ENCODE peak calls at places on chromosomes 5 and 9, in nine cellular contexts. U is foreskin fibroblast; M is HAP-1; Q is H1; H is astrocyte of the cerebellum; W is NCI-H1092 treated with DMSO at 0.1 percent for 48 hours; O is activated CD8-positive, alpha-beta memory T cell treated with anti-CD3 and anti-CD28 coated beads for 4 hours; I is AG09319; Y is hypothalamus. J is an unnamed sample.

GRCh38 chr5:40384782-40385390 is 294.8 kb upstream of the PTGER4 start:
- DNase-seq in M (no peak), O (no peak), H (no peak), U (no peak), Q (no peak), Y (no peak), I (no peak), W (no peak), J (no peak)

GRCh38 chr9:22452415-22453010 is 5.9 kb downstream of the DMRTA1 start:
- DNase-seq in I (no peak), H (peak), U (peak), W (peak), Q (no peak), M (peak), O (no peak), Y (peak), J (no peak)

GRCh38 chr5:112492291-112492690 is 73.2 kb upstream of the EPB41L4A start:
- DNase-seq in I (no peak), W (peak), O (no peak), U (peak), M (peak), Y (peak), H (peak), Q (peak), J (peak)

GRCh38 chr5:14195588-14195987 is 52.4 kb downstream of the TRIO start:
- DNase-seq in U (no peak), H (no peak), Q (no peak), W (no peak), O (no peak), M (no peak), I (no peak), Y (no peak), J (no peak)

GRCh38 chr5:10331341-10331796 is 22.1 kb upstream of the MARCHF6 start:
- DNase-seq in H (peak), Y (peak), W (peak), I (no peak), U (peak), O (no peak), M (no peak), Q (no peak), J (no peak)

GRCh38 chr5:94849821-94850736 is 231.6 kb downstream of the SLF1 start:
- DNase-seq in I (peak), Y (peak), H (peak), O (no peak), M (peak), U (peak), W (peak), Q (no peak), J (no peak)

GRCh38 chr5:135133698-135134515 is 99.9 kb upstream of the PITX1 start:
- DNase-seq in O (no peak), U (no peak), I (no peak), W (no peak), Y (no peak), H (no peak), Q (no peak), M (no peak), J (no peak)

GRCh38 chr5:36066540-36067210 is at the start of gene UGT3A2:
- DNase-seq in I (no peak), O (no peak), H (no peak), W (no peak), Y (no peak), Q (peak), M (peak), U (no peak), J (no peak)

GRCh38 chr9:133647765-133648469 is 11.8 kb downstream of the DBH start:
- DNase-seq in H (no peak), M (no peak), Q (no peak), I (no peak), W (no peak), Y (no peak), U (no peak), O (no peak), J (no peak)

GRCh38 chr9:127225747-127226646 is 38.6 kb upstream of the GARNL3 start:
- DNase-seq in Q (no peak), U (peak), Y (peak), W (peak), O (no peak), I (no peak), M (peak), H (no peak), J (no peak)

GRCh38 chr9:136671646-136672430 is 9.1 kb downstream of the EGFL7 start:
- DNase-seq in M (peak), I (no peak), H (no peak), Q (peak), Y (no peak), W (peak), U (peak), O (no peak), J (no peak)

GRCh38 chr5:108654042-108654441 is 93.7 kb upstream of the FER start:
- DNase-seq in I (no peak), Y (no peak), U (peak), Q (no peak), M (no peak), W (no peak), H (no peak), O (no peak), J (no peak)

GRCh38 chr5:105587963-105588662 is 2025.5 kb upstream of the NUDT12 start:
- DNase-seq in Q (no peak), U (no peak), W (no peak), H (no peak), Y (no peak), O (no peak), M (peak), I (no peak), J (no peak)